ENCODE peak calls at places on chromosome 13, in four cellular contexts. One of them, this sample, is unnamed.

GRCh38 chr13:98240131-98240530 is 63.1 kb upstream of the RNF113B start:
- DNase-seq in K562: no peak
- DNase-seq in GM12878: no peak
- DNase-seq in HepG2: no peak
- DNase-seq in this sample: no peak

GRCh38 chr13:51425410-51426042 is 27.3 kb downstream of the INTS6 start:
- DNase-seq in HepG2: no peak
- DNase-seq in GM12878: no peak
- DNase-seq in K562: no peak
- DNase-seq in this sample: no peak

GRCh38 chr13:109874921-109875454 is 88.6 kb upstream of the IRS2 start:
- DNase-seq in HepG2: no peak
- DNase-seq in GM12878: no peak
- DNase-seq in K562: no peak
- DNase-seq in this sample: no peak

GRCh38 chr13:22961835-22962537 is 218.8 kb upstream of the SGCG start:
- DNase-seq in HepG2: no peak
- DNase-seq in GM12878: no peak
- DNase-seq in K562: no peak
- DNase-seq in this sample: no peak

GRCh38 chr13:42728507-42729180 is 52.7 kb upstream of the FAM216B start:
- DNase-seq in GM12878: no peak
- DNase-seq in K562: no peak
- DNase-seq in HepG2: no peak
- DNase-seq in this sample: no peak

GRCh38 chr13:31236211-31236786 is 36.5 kb downstream of the B3GLCT start:
- DNase-seq in K562: no peak
- DNase-seq in HepG2: peak
- DNase-seq in GM12878: no peak
- DNase-seq in this sample: peak

GRCh38 chr13:31207630-31208549 is 8.1 kb downstream of the B3GLCT start:
- DNase-seq in GM12878: no peak
- DNase-seq in HepG2: no peak
- DNase-seq in K562: no peak
- DNase-seq in this sample: no peak

GRCh38 chr13:34817246-34817645 is 124.8 kb upstream of the NBEA start:
- DNase-seq in HepG2: no peak
- DNase-seq in GM12878: no peak
- DNase-seq in K562: no peak
- DNase-seq in this sample: no peak

GRCh38 chr13:110559429-110559943 is 2.0 kb downstream of the RAB20 start:
- DNase-seq in K562: no peak
- DNase-seq in HepG2: no peak
- DNase-seq in GM12878: no peak
- DNase-seq in this sample: no peak

GRCh38 chr13:95918860-95919259 is 134.3 kb downstream of the UGGT2 start:
- DNase-seq in HepG2: no peak
- DNase-seq in GM12878: no peak
- DNase-seq in K562: no peak
- DNase-seq in this sample: no peak

GRCh38 chr13:65300220-65300619 is 1929.9 kb downstream of the PCDH9 start:
- DNase-seq in K562: no peak
- DNase-seq in HepG2: no peak
- DNase-seq in GM12878: no peak
- DNase-seq in this sample: no peak

GRCh38 chr13:68719815-68720214 is 1387.8 kb upstream of the ATXN8OS start:
- DNase-seq in GM12878: no peak
- DNase-seq in K562: no peak
- DNase-seq in HepG2: no peak
- DNase-seq in this sample: no peak

GRCh38 chr13:32940601-32941000 is 75.6 kb upstream of the KL start:
- DNase-seq in GM12878: no peak
- DNase-seq in K562: no peak
- DNase-seq in HepG2: no peak
- DNase-seq in this sample: peak

GRCh38 chr13:34578471-34578870 is 363.6 kb upstream of the NBEA start:
- DNase-seq in K562: no peak
- DNase-seq in GM12878: no peak
- DNase-seq in HepG2: no peak
- DNase-seq in this sample: no peak

GRCh38 chr13:102680842-102681725 is 13.8 kb downstream of the METTL21C start:
- DNase-seq in K562: no peak
- DNase-seq in HepG2: no peak
- DNase-seq in GM12878: no peak
- DNase-seq in this sample: no peak

GRCh38 chr13:57633950-57634828 is 2.6 kb downstream of the PCDH17 start:
- DNase-seq in HepG2: no peak
- DNase-seq in K562: no peak
- DNase-seq in GM12878: no peak
- DNase-seq in this sample: peak

GRCh38 chr13:83085186-83085900 is 796.9 kb downstream of the SLITRK1 start:
- DNase-seq in HepG2: no peak
- DNase-seq in GM12878: no peak
- DNase-seq in K562: no peak
- DNase-seq in this sample: no peak

GRCh38 chr13:34993470-34993869 is 51.4 kb downstream of the NBEA start:
- DNase-seq in K562: no peak
- DNase-seq in GM12878: no peak
- DNase-seq in HepG2: no peak
- DNase-seq in this sample: no peak

GRCh38 chr13:32300406-32300805 is 14.8 kb downstream of the ZAR1L start:
- DNase-seq in GM12878: no peak
- DNase-seq in K562: no peak
- DNase-seq in HepG2: no peak
- DNase-seq in this sample: no peak

GRCh38 chr13:64912141-64912540 is 2318.0 kb downstream of the PCDH9 start:
- DNase-seq in GM12878: no peak
- DNase-seq in HepG2: no peak
- DNase-seq in K562: no peak
- DNase-seq in this sample: no peak

GRCh38 chr13:40388617-40389016 is 277.8 kb downstream of the FOXO1 start:
- DNase-seq in GM12878: peak
- DNase-seq in K562: no peak
- DNase-seq in HepG2: no peak
- DNase-seq in this sample: no peak

GRCh38 chr13:68506888-68507551 is 1276.9 kb upstream of the PCDH9 start:
- DNase-seq in GM12878: no peak
- DNase-seq in HepG2: no peak
- DNase-seq in K562: no peak
- DNase-seq in this sample: no peak

DNA sequence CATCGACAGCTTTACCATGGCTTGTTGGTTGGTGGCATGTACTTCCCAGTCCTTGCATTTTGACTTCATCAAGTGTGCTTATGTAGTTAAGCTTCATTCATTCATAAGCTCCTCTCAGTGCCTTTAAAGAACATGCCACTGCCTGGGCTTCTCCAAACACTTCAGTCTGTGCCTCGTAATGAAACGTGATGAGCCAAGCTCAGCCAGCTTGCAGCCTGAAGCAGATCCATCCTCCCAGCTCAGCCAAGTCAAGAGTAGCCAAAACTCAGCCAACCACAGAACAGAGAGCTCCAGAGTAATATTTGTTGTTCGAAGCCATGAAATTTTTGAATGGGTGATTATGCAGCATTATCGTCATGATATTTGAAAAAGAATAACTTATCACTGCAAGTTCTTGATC is 989.7 kb downstream of the EFNB2 start:
- DNase-seq in K562: no peak
- DNase-seq in GM12878: no peak
- DNase-seq in HepG2: no peak
- DNase-seq in this sample: no peak
- TF ChIP-seq FOXM1 in K562: no peak
- TF ChIP-seq FOXM1 in GM12878: no peak
- TF ChIP-seq FOXM1 in HepG2: no peak
- TF ChIP-seq FOXM1 in this sample: no peak

GRCh38 chr13:49132479-49133002 is 87.6 kb upstream of the MLNR start:
- DNase-seq in HepG2: peak
- DNase-seq in GM12878: no peak
- DNase-seq in K562: no peak
- DNase-seq in this sample: no peak
- H3K4me3 ChIP-seq in HepG2: no peak
- H3K4me3 ChIP-seq in GM12878: no peak
- H3K4me3 ChIP-seq in K562: no peak
- H3K4me3 ChIP-seq in this sample: no peak

GRCh38 chr13:67224148-67224846 is 5.8 kb downstream of the PCDH9 start:
- DNase-seq in GM12878: no peak
- DNase-seq in HepG2: peak
- DNase-seq in K562: peak
- DNase-seq in this sample: peak
- TF ChIP-seq EP300 in GM12878: no peak
- TF ChIP-seq EP300 in HepG2: no peak
- TF ChIP-seq EP300 in K562: no peak
- TF ChIP-seq EP300 in this sample: peak

GRCh38 chr13:37531054-37531453 is 67.5 kb downstream of the POSTN start:
- DNase-seq in GM12878: no peak
- DNase-seq in K562: no peak
- DNase-seq in HepG2: no peak
- DNase-seq in this sample: no peak
- TF ChIP-seq FOXM1 in GM12878: no peak
- TF ChIP-seq FOXM1 in K562: no peak
- TF ChIP-seq FOXM1 in HepG2: no peak
- TF ChIP-seq FOXM1 in this sample: no peak